ENCODE peak calls at places on chromosome 18, in seven cellular contexts. One of them, this sample, is unnamed.

GRCh38 chr18:46536215-46536874 is 120.7 kb downstream of the LOXHD1 start:
- DNase-seq in thyroid gland: no peak
- DNase-seq in body of pancreas: no peak
- DNase-seq in heart right ventricle: no peak
- DNase-seq in colonic mucosa: no peak
- DNase-seq in CD4-positive, alpha-beta T cell: no peak
- DNase-seq in psoas muscle: no peak
- DNase-seq in this sample: no peak

GRCh38 chr18:644395-645004 is 13.0 kb upstream of the TYMS start:
- DNase-seq in thyroid gland: no peak
- DNase-seq in body of pancreas: no peak
- DNase-seq in heart right ventricle: no peak
- DNase-seq in colonic mucosa: no peak
- DNase-seq in CD4-positive, alpha-beta T cell: no peak
- DNase-seq in psoas muscle: no peak
- DNase-seq in this sample: no peak

GRCh38 chr18:76349067-76349715 is 145.9 kb downstream of the ZNF516 start:
- DNase-seq in thyroid gland: peak; percentile 77
- DNase-seq in body of pancreas: peak; percentile 72
- DNase-seq in heart right ventricle: peak; percentile 56
- DNase-seq in colonic mucosa: peak; percentile 73
- DNase-seq in CD4-positive, alpha-beta T cell: peak; percentile 44
- DNase-seq in psoas muscle: peak; percentile 50
- DNase-seq in this sample: no peak

GRCh38 chr18:43077510-43078290 is 37.8 kb downstream of the RIT2 start:
- DNase-seq in thyroid gland: no peak
- DNase-seq in body of pancreas: no peak
- DNase-seq in heart right ventricle: no peak
- DNase-seq in colonic mucosa: no peak
- DNase-seq in CD4-positive, alpha-beta T cell: no peak
- DNase-seq in psoas muscle: no peak
- DNase-seq in this sample: no peak

GRCh38 chr18:54033087-54033486 is 191.4 kb downstream of the MBD2 start:
- DNase-seq in thyroid gland: no peak
- DNase-seq in body of pancreas: no peak
- DNase-seq in heart right ventricle: no peak
- DNase-seq in colonic mucosa: no peak
- DNase-seq in CD4-positive, alpha-beta T cell: no peak
- DNase-seq in psoas muscle: no peak
- DNase-seq in this sample: no peak

GRCh38 chr18:22223263-22223960 is 54.0 kb downstream of the GATA6 start:
- DNase-seq in thyroid gland: peak; percentile 99
- DNase-seq in body of pancreas: peak; percentile 60
- DNase-seq in heart right ventricle: peak; percentile 59
- DNase-seq in colonic mucosa: peak; percentile 86
- DNase-seq in CD4-positive, alpha-beta T cell: no peak
- DNase-seq in psoas muscle: peak; percentile 85
- DNase-seq in this sample: no peak

GRCh38 chr18:11657152-11657551 is 31.9 kb upstream of the GNAL start:
- DNase-seq in thyroid gland: no peak
- DNase-seq in body of pancreas: no peak
- DNase-seq in heart right ventricle: no peak
- DNase-seq in colonic mucosa: no peak
- DNase-seq in CD4-positive, alpha-beta T cell: no peak
- DNase-seq in psoas muscle: no peak
- DNase-seq in this sample: no peak

GRCh38 chr18:22019193-22019592 is 150.2 kb upstream of the GATA6 start:
- DNase-seq in thyroid gland: no peak
- DNase-seq in body of pancreas: no peak
- DNase-seq in heart right ventricle: no peak
- DNase-seq in colonic mucosa: no peak
- DNase-seq in CD4-positive, alpha-beta T cell: no peak
- DNase-seq in psoas muscle: no peak
- DNase-seq in this sample: no peak

GRCh38 chr18:72704202-72704601 is 160.1 kb upstream of the CBLN2 start:
- DNase-seq in thyroid gland: no peak
- DNase-seq in body of pancreas: no peak
- DNase-seq in heart right ventricle: no peak
- DNase-seq in colonic mucosa: no peak
- DNase-seq in CD4-positive, alpha-beta T cell: no peak
- DNase-seq in psoas muscle: no peak
- DNase-seq in this sample: no peak

GRCh38 chr18:70280007-70280925 is 8.6 kb upstream of the SOCS6 start:
- DNase-seq in thyroid gland: peak; percentile 29
- DNase-seq in body of pancreas: peak; percentile 65
- DNase-seq in heart right ventricle: peak; percentile 52
- DNase-seq in colonic mucosa: peak; percentile 45
- DNase-seq in CD4-positive, alpha-beta T cell: no peak
- DNase-seq in psoas muscle: no peak
- DNase-seq in this sample: no peak

GRCh38 chr18:25141796-25142365 is 210.1 kb downstream of the ZNF521 start:
- DNase-seq in thyroid gland: no peak
- DNase-seq in body of pancreas: no peak
- DNase-seq in heart right ventricle: no peak
- DNase-seq in colonic mucosa: no peak
- DNase-seq in CD4-positive, alpha-beta T cell: no peak
- DNase-seq in psoas muscle: no peak
- DNase-seq in this sample: no peak

GRCh38 chr18:7366597-7366996 is 135.7 kb downstream of the LRRC30 start:
- DNase-seq in thyroid gland: no peak
- DNase-seq in body of pancreas: no peak
- DNase-seq in heart right ventricle: no peak
- DNase-seq in colonic mucosa: no peak
- DNase-seq in CD4-positive, alpha-beta T cell: no peak
- DNase-seq in psoas muscle: no peak
- DNase-seq in this sample: no peak

GRCh38 chr18:47260924-47261701 is 9.7 kb upstream of the SKOR2 start:
- DNase-seq in thyroid gland: no peak
- DNase-seq in body of pancreas: no peak
- DNase-seq in heart right ventricle: no peak
- DNase-seq in colonic mucosa: no peak
- DNase-seq in CD4-positive, alpha-beta T cell: no peak
- DNase-seq in psoas muscle: no peak
- DNase-seq in this sample: no peak

GRCh38 chr18:22434973-22435608 is 17.4 kb upstream of the CTAGE1 start:
- DNase-seq in thyroid gland: no peak
- DNase-seq in body of pancreas: no peak
- DNase-seq in heart right ventricle: no peak
- DNase-seq in colonic mucosa: no peak
- DNase-seq in CD4-positive, alpha-beta T cell: no peak
- DNase-seq in psoas muscle: no peak
- DNase-seq in this sample: no peak

GRCh38 chr18:56505971-56506370 is 132.4 kb downstream of the TXNL1 start:
- DNase-seq in thyroid gland: no peak
- DNase-seq in body of pancreas: no peak
- DNase-seq in heart right ventricle: no peak
- DNase-seq in colonic mucosa: no peak
- DNase-seq in CD4-positive, alpha-beta T cell: no peak
- DNase-seq in psoas muscle: no peak
- DNase-seq in this sample: no peak

GRCh38 chr18:11146947-11147345 is 2.4 kb downstream of the PIEZO2 start:
- DNase-seq in thyroid gland: no peak
- DNase-seq in body of pancreas: no peak
- DNase-seq in heart right ventricle: no peak
- DNase-seq in colonic mucosa: no peak
- DNase-seq in CD4-positive, alpha-beta T cell: no peak
- DNase-seq in psoas muscle: no peak
- DNase-seq in this sample: no peak

GRCh38 chr18:79962835-79963657 is 1.4 kb upstream of the HSBP1L1 start:
- DNase-seq in thyroid gland: no peak
- DNase-seq in body of pancreas: no peak
- DNase-seq in heart right ventricle: no peak
- DNase-seq in colonic mucosa: peak; percentile 32
- DNase-seq in CD4-positive, alpha-beta T cell: no peak
- DNase-seq in psoas muscle: no peak
- DNase-seq in this sample: no peak

GRCh38 chr18:79963658-79964329 is 649 bp upstream of the HSBP1L1 start:
- DNase-seq in thyroid gland: no peak
- DNase-seq in body of pancreas: no peak
- DNase-seq in heart right ventricle: no peak
- DNase-seq in colonic mucosa: peak; percentile 22
- DNase-seq in CD4-positive, alpha-beta T cell: no peak
- DNase-seq in psoas muscle: no peak
- DNase-seq in this sample: no peak

GRCh38 chr18:79965119-79965902 is 868 bp downstream of the HSBP1L1 start:
- DNase-seq in thyroid gland: peak; percentile 70
- DNase-seq in body of pancreas: peak; percentile 64
- DNase-seq in heart right ventricle: no peak
- DNase-seq in colonic mucosa: peak; percentile 82
- DNase-seq in CD4-positive, alpha-beta T cell: no peak
- DNase-seq in psoas muscle: no peak
- DNase-seq in this sample: no peak

GRCh38 chr18:79962311-79962710 is 2.1 kb upstream of the HSBP1L1 start:
- DNase-seq in thyroid gland: peak; percentile 87
- DNase-seq in body of pancreas: no peak
- DNase-seq in heart right ventricle: no peak
- DNase-seq in colonic mucosa: peak; percentile 27
- DNase-seq in CD4-positive, alpha-beta T cell: no peak
- DNase-seq in psoas muscle: no peak
- DNase-seq in this sample: no peak

GRCh38 chr18:79964330-79965118 is at the start of gene HSBP1L1:
- DNase-seq in thyroid gland: peak; percentile 86
- DNase-seq in body of pancreas: peak; percentile 83
- DNase-seq in heart right ventricle: no peak
- DNase-seq in colonic mucosa: peak; percentile 77
- DNase-seq in CD4-positive, alpha-beta T cell: peak; percentile 60
- DNase-seq in psoas muscle: peak; percentile 67
- DNase-seq in this sample: no peak
- TF ChIP-seq CTCF in thyroid gland: peak; percentile 56
- TF ChIP-seq CTCF in body of pancreas: peak; percentile 64
- TF ChIP-seq CTCF in heart right ventricle: peak; percentile 50
- TF ChIP-seq CTCF in colonic mucosa: peak; percentile 35
- TF ChIP-seq CTCF in CD4-positive, alpha-beta T cell: peak; percentile 28
- TF ChIP-seq CTCF in psoas muscle: peak; percentile 45
- TF ChIP-seq CTCF in this sample: peak; percentile 48

GRCh38 chr18:78448106-78448505 is 531.5 kb upstream of the SALL3 start:
- DNase-seq in thyroid gland: no peak
- DNase-seq in body of pancreas: no peak
- DNase-seq in heart right ventricle: no peak
- DNase-seq in colonic mucosa: no peak
- DNase-seq in CD4-positive, alpha-beta T cell: no peak
- DNase-seq in psoas muscle: no peak
- DNase-seq in this sample: no peak
- TF ChIP-seq CTCF in thyroid gland: no peak
- TF ChIP-seq CTCF in body of pancreas: no peak
- TF ChIP-seq CTCF in heart right ventricle: no peak
- TF ChIP-seq CTCF in colonic mucosa: no peak
- TF ChIP-seq CTCF in CD4-positive, alpha-beta T cell: no peak
- TF ChIP-seq CTCF in psoas muscle: no peak
- TF ChIP-seq CTCF in this sample: no peak

DNA sequence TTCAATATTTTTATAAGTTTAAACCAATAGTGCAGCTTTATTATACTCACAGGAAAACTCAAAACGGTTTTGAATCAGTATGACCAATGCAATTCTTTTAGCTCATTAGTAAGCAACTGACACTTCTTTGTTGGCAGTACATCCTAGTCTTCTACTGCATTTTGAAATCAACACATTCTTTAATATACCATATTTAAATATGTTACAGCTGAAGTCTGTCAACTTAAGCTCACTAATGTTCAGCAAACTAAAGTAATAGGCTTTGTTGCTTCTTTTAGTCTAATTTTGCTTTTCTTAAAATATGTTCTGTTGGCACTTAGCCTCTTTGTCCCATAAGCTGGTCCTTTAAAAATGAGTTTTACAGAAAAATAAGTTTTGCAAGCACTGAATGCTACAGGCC is 55.4 kb upstream of the CCBE1 start:
- DNase-seq in thyroid gland: no peak
- DNase-seq in body of pancreas: no peak
- DNase-seq in heart right ventricle: no peak
- DNase-seq in colonic mucosa: no peak
- DNase-seq in CD4-positive, alpha-beta T cell: no peak
- DNase-seq in psoas muscle: no peak
- DNase-seq in this sample: no peak
- TF ChIP-seq CTCF in thyroid gland: no peak
- TF ChIP-seq CTCF in body of pancreas: no peak
- TF ChIP-seq CTCF in heart right ventricle: no peak
- TF ChIP-seq CTCF in colonic mucosa: no peak
- TF ChIP-seq CTCF in CD4-positive, alpha-beta T cell: no peak
- TF ChIP-seq CTCF in psoas muscle: no peak
- TF ChIP-seq CTCF in this sample: no peak

DNA sequence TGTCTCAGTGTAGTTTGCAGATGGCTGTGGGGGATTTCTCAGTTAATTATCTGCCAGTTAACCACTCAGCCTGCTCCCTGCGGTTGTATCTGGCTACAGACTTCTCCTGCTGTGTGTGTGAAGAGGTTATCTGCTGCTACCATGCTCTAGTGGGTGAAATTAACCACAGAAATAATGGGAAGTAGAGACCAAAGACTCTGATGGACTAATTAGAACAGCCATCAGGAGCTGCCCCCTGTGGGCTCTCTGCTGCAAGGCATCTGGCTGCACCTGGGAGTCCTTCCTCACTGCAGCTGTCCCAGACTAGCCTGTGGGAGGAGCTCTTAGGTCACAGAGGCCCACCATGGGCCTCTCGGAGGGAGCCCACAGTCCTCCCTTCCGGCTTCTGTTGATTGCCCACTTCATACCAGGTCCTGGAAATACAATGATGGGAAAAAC is 66.6 kb downstream of the CTIF start:
- DNase-seq in thyroid gland: no peak
- DNase-seq in body of pancreas: no peak
- DNase-seq in heart right ventricle: no peak
- DNase-seq in colonic mucosa: no peak
- DNase-seq in CD4-positive, alpha-beta T cell: no peak
- DNase-seq in psoas muscle: no peak
- DNase-seq in this sample: no peak
- TF ChIP-seq CTCF in thyroid gland: no peak
- TF ChIP-seq CTCF in body of pancreas: no peak
- TF ChIP-seq CTCF in heart right ventricle: peak; percentile 20
- TF ChIP-seq CTCF in colonic mucosa: no peak
- TF ChIP-seq CTCF in CD4-positive, alpha-beta T cell: no peak
- TF ChIP-seq CTCF in psoas muscle: no peak
- TF ChIP-seq CTCF in this sample: no peak

GRCh38 chr18:5461056-5461455 is 82.7 kb downstream of the EPB41L3 start:
- DNase-seq in thyroid gland: no peak
- DNase-seq in body of pancreas: no peak
- DNase-seq in heart right ventricle: no peak
- DNase-seq in colonic mucosa: no peak
- DNase-seq in CD4-positive, alpha-beta T cell: no peak
- DNase-seq in psoas muscle: no peak
- DNase-seq in this sample: no peak
- TF ChIP-seq CTCF in thyroid gland: no peak
- TF ChIP-seq CTCF in body of pancreas: no peak
- TF ChIP-seq CTCF in heart right ventricle: no peak
- TF ChIP-seq CTCF in colonic mucosa: no peak
- TF ChIP-seq CTCF in CD4-positive, alpha-beta T cell: no peak
- TF ChIP-seq CTCF in psoas muscle: no peak
- TF ChIP-seq CTCF in this sample: no peak

This sample was measured in esophagus squamous epithelium.